ENCODE peak calls at places on chromosomes 4 and X, in four cellular contexts. N is K562, G is GM12878, A is HepG2. T is an unnamed sample.

GRCh38 chrX:127011629-127012028 is 192.1 kb downstream of the PRR32 start:
- DNase-seq in A (no peak), G (no peak), N (no peak), T (no peak)

GRCh38 chr4:8735236-8736082 is 136.2 kb downstream of the HMX1 start:
- DNase-seq in G (no peak), N (no peak), A (no peak), T (no peak)

GRCh38 chr4:86055898-86056297 is 304.0 kb downstream of the MAPK10 start:
- DNase-seq in G (no peak), N (no peak), A (no peak), T (no peak)

GRCh38 chrX:120456973-120457372 is 12.1 kb downstream of the LAMP2 start:
- DNase-seq in G (no peak), N (peak; percentile 21), A (no peak), T (no peak)

GRCh38 chr4:140135529-140136021 is 18.4 kb downstream of the MAML3 start:
- DNase-seq in N (no peak), A (no peak), G (no peak), T (peak; percentile 17)

GRCh38 chr4:25663778-25664177 is 8.1 kb downstream of the SLC34A2 start:
- DNase-seq in G (no peak), N (no peak), A (no peak), T (no peak)

GRCh38 chr4:124846306-124846705 is 133.8 kb upstream of the ANKRD50 start:
- DNase-seq in N (no peak), A (no peak), G (no peak), T (no peak)

GRCh38 chrX:72254835-72255234 is 16.0 kb upstream of the ERCC6L start:
- DNase-seq in G (no peak), N (no peak), A (no peak), T (no peak)

GRCh38 chr4:33369366-33369899 is 2649.3 kb downstream of the PCDH7 start:
- DNase-seq in A (no peak), G (no peak), N (no peak), T (no peak)

GRCh38 chrX:36961590-36961989 is 46.6 kb upstream of the FAM47C start:
- DNase-seq in G (no peak), N (no peak), A (peak; percentile 1), T (peak; percentile 16)

GRCh38 chrX:53441531-53442321 is 7.6 kb upstream of the HSD17B10 start:
- DNase-seq in N (no peak), A (peak; percentile 62), G (peak; percentile 38), T (peak; percentile 94)

GRCh38 chr4:1494416-1495315 is 88.4 kb upstream of the NKX1-1 start:
- DNase-seq in A (no peak), G (no peak), N (no peak), T (no peak)

GRCh38 chr4:89298788-89299152 is 8.8 kb downstream of the GPRIN3 start:
- DNase-seq in A (no peak), G (no peak), N (no peak), T (peak; percentile 41)

GRCh38 chrX:68354869-68355628 is 78.2 kb downstream of the OPHN1 start:
- DNase-seq in G (no peak), A (no peak), N (no peak), T (no peak)

GRCh38 chr4:156946508-156947197 is 24.9 kb downstream of the PDGFC start:
- DNase-seq in N (no peak), A (no peak), G (no peak), T (no peak)

GRCh38 chr4:113471141-113471860 is 290.2 kb downstream of the CAMK2D start:
- DNase-seq in A (no peak), G (no peak), N (no peak), T (no peak)

GRCh38 chr4:186693894-186694293 is 29.8 kb downstream of the FAT1 start:
- DNase-seq in A (no peak), N (no peak), G (no peak), T (no peak)

GRCh38 chrX:120308959-120309872 is 2.0 kb downstream of the TMEM255A start:
- DNase-seq in A (peak; percentile 57), G (peak; percentile 47), N (no peak), T (peak; percentile 72)

GRCh38 chr4:161792991-161793390 is 370.8 kb downstream of the FSTL5 start:
- DNase-seq in N (no peak), A (no peak), G (no peak), T (no peak)

GRCh38 chr4:17232575-17233253 is 279.2 kb downstream of the QDPR start:
- DNase-seq in G (no peak), A (no peak), N (no peak), T (no peak)

GRCh38 chr4:185587444-185588161 is 52.3 kb upstream of the PDLIM3 start:
- DNase-seq in N (no peak), G (peak; percentile 26), A (no peak), T (no peak)

GRCh38 chr4:83569967-83570366 is 34.1 kb downstream of the GPAT3 start:
- DNase-seq in G (no peak), N (no peak), A (no peak), T (no peak)

GRCh38 chr4:136650541-136651277 is 881.6 kb downstream of the PCDH18 start:
- DNase-seq in N (no peak), A (peak; percentile 2), G (peak; percentile 34), T (no peak)

GRCh38 chr4:96913437-96914075 is 1073.7 kb downstream of the PDHA2 start:
- DNase-seq in N (no peak), G (no peak), A (no peak), T (no peak)

GRCh38 chrX:54423161-54423888 is 16.9 kb upstream of the TSR2 start:
- DNase-seq in A (peak; percentile 16), N (peak; percentile 34), G (no peak), T (no peak)

GRCh38 chr4:93396274-93396673 is 432.3 kb upstream of the ATOH1 start:
- DNase-seq in G (no peak), A (no peak), N (no peak), T (no peak)

GRCh38 chr4:189202182-189202868 is 738.3 kb upstream of the FRG1 start:
- DNase-seq in G (no peak), N (peak; percentile 25), A (peak; percentile 9), T (peak; percentile 45)

GRCh38 chr4:57077550-57078311 is 32.5 kb downstream of the IGFBP7 start:
- DNase-seq in G (no peak), N (no peak), A (peak; percentile 50), T (no peak)

GRCh38 chrX:3415011-3415410 is 68.6 kb upstream of the MXRA5 start:
- DNase-seq in N (no peak), A (no peak), G (no peak), T (no peak)

GRCh38 chrX:106752101-106752678 is 25.7 kb downstream of the RNF128 start:
- DNase-seq in N (no peak), G (no peak), A (no peak), T (no peak)

GRCh38 chrX:13009256-13009655 is 34.3 kb downstream of the TMSB4X start:
- DNase-seq in N (no peak), G (no peak), A (no peak), T (no peak)

GRCh38 chr4:153028535-153028934 is 92.4 kb downstream of the FHDC1 start:
- DNase-seq in G (no peak), A (no peak), N (no peak), T (no peak)
- TF ChIP-seq TARDBP in G (no peak), A (no peak), N (no peak), T (no peak)

GRCh38 chr4:174523003-174523693 is 860 bp upstream of the HPGD start:
- DNase-seq in A (no peak), G (no peak), N (peak; percentile 21), T (peak; percentile 9)

GRCh38 chr4:174521800-174522182 is 497 bp downstream of the HPGD start:
- DNase-seq in G (no peak), N (peak; percentile 13), A (no peak), T (peak; percentile 16)

GRCh38 chr4:174524242-174524641 is 2.0 kb upstream of the HPGD start:
- DNase-seq in G (no peak), N (peak; percentile 11), A (no peak), T (no peak)

GRCh38 chr4:174520655-174521054 is 1.6 kb downstream of the HPGD start:
- DNase-seq in A (no peak), N (no peak), G (no peak), T (no peak)

GRCh38 chr4:174522183-174523002 is at the start of gene HPGD:
- DNase-seq in A (no peak), N (peak; percentile 42), G (no peak), T (peak; percentile 49)
- TF ChIP-seq FOXK2 in A (no peak), N (no peak), G (no peak), T (no peak)

DNA sequence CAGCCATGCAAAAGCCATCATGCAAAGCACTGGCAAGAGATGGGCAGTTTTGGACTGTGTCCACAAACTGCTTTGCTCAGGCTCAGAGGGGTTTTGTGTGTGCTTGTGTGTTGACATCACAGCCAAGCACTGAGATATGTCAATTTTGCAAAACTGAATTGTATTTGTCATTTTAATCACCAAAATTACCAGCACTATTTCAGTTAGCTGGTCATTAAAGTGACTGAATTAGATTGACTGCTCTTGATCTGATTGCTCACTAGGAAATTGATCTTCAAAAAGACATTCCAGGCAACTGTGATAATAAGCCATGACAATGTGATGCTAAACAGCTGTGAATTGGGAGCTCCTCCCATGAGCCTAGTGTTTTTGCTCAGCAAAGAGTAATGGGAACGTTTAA is 337.3 kb upstream of the GNPDA2 start:
- DNase-seq in G (no peak), A (no peak), N (no peak), T (no peak)
- TF ChIP-seq TARDBP in G (no peak), A (no peak), N (no peak), T (no peak)

DNA sequence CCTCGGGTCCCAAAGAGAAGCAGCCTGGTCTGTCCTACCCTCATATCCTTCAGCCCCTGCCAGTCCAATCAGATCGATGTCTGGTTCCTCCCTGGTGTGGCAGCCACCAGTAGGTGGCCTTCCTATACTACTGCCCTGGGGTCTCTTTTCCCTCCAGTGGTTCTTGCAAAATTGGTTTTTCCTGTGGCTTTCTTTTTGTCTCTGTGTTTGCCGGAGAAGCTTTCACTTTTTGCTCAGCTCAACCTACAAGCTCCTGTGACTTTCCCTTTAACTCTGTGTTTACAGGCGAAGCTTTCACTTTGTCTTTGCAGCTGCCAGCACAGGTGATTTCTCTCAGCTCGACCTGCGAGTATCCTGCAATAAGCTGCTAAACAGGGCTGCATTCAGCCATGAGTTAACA is 46.8 kb downstream of the UGT2A3 start:
- DNase-seq in G (peak; percentile 21), N (peak; percentile 9), A (peak; percentile 20), T (peak; percentile 21)
- TF ChIP-seq FOXK2 in G (no peak), N (no peak), A (no peak), T (no peak)

GRCh38 chr4:143531368-143531767 is 17.9 kb downstream of the SMARCA5 start:
- DNase-seq in N (no peak), A (peak; percentile 4), G (no peak), T (peak; percentile 12)
- TF ChIP-seq TARDBP in N (no peak), A (no peak), G (no peak), T (no peak)

GRCh38 chr4:91894006-91894405 is 409.8 kb upstream of the GRID2 start:
- DNase-seq in N (no peak), G (no peak), A (no peak), T (no peak)
- TF ChIP-seq FOXK2 in N (no peak), G (no peak), A (no peak), T (no peak)